ENCODE peak calls at places on chromosomes 7 and 10, in six cellular contexts. K is mesendoderm; P is cardiac muscle cell; M is tibial nerve; F is colonic mucosa; Y is CD8-positive, alpha-beta T cell. O is an unnamed sample.

GRCh38 chr10:3290550-3290949 is 118.0 kb upstream of the PITRM1 start:
- DNase-seq in K (no peak), P (no peak), M (no peak), F (no peak), Y (no peak), O (no peak)

GRCh38 chr7:44212581-44213184 is 11.9 kb downstream of the YKT6 start:
- DNase-seq in K (no peak), P (no peak), M (no peak), F (no peak), Y (no peak), O (no peak)

GRCh38 chr7:129210256-129210988 is 14.4 kb upstream of the AHCYL2 start:
- DNase-seq in K (peak), P (peak), M (peak), F (peak), Y (peak), O (peak)

GRCh38 chr7:50728184-50728583 is 54.5 kb downstream of the GRB10 start:
- DNase-seq in K (no peak), P (no peak), M (no peak), F (no peak), Y (no peak), O (no peak)

GRCh38 chr7:94375167-94375566 is 19.5 kb upstream of the COL1A2 start:
- DNase-seq in K (peak), P (peak), M (peak), F (no peak), Y (no peak), O (no peak)

GRCh38 chr7:112192236-112193154 is 13.7 kb downstream of the DOCK4 start:
- DNase-seq in K (peak), P (no peak), M (no peak), F (no peak), Y (no peak), O (no peak)

GRCh38 chr10:31554556-31554955 is 235.5 kb downstream of the ZEB1 start:
- DNase-seq in K (no peak), P (no peak), M (no peak), F (no peak), Y (no peak), O (no peak)

GRCh38 chr10:62175256-62175655 is 93.4 kb downstream of the RTKN2 start:
- DNase-seq in K (no peak), P (no peak), M (no peak), F (no peak), Y (no peak), O (no peak)

GRCh38 chr10:116055252-116055918 is 217.6 kb downstream of the GFRA1 start:
- DNase-seq in K (no peak), P (no peak), M (no peak), F (no peak), Y (no peak), O (no peak)

GRCh38 chr7:6252748-6253147 is 19.7 kb downstream of the CYTH3 start:
- DNase-seq in K (no peak), P (no peak), M (no peak), F (no peak), Y (no peak), O (no peak)

GRCh38 chr7:100613447-100614185 is 1.3 kb downstream of the MOSPD3 start:
- DNase-seq in K (no peak), P (no peak), M (no peak), F (no peak), Y (no peak), O (no peak)

GRCh38 chr7:36473454-36474282 is 84.0 kb downstream of the ANLN start:
- DNase-seq in K (peak), P (peak), M (no peak), F (peak), Y (no peak), O (peak)

GRCh38 chr7:63104666-63105065 is 894.0 kb upstream of the ZNF722 start:
- DNase-seq in K (no peak), P (no peak), M (no peak), F (no peak), Y (no peak), O (no peak)

GRCh38 chr10:49633327-49634045 is 19.6 kb downstream of the CHAT start:
- DNase-seq in K (no peak), P (no peak), M (no peak), F (no peak), Y (no peak), O (no peak)

GRCh38 chr7:52634996-52635395 is 400.4 kb upstream of the POM121L12 start:
- DNase-seq in K (peak), P (peak), M (no peak), F (no peak), Y (no peak), O (no peak)

GRCh38 chr10:2335626-2336025 is 598.3 kb upstream of the ADARB2 start:
- DNase-seq in K (no peak), P (no peak), M (no peak), F (no peak), Y (no peak), O (no peak)

GRCh38 chr10:75875740-75876139 is 444.3 kb downstream of the LRMDA start:
- DNase-seq in K (no peak), P (no peak), M (no peak), F (no peak), Y (no peak), O (no peak)

GRCh38 chr7:43142703-43143102 is 30.3 kb downstream of the HECW1 start:
- DNase-seq in K (no peak), P (no peak), M (no peak), F (no peak), Y (no peak), O (no peak)

GRCh38 chr7:158245724-158246041 is 341.9 kb downstream of the PTPRN2 start:
- DNase-seq in K (no peak), P (no peak), M (no peak), F (no peak), Y (no peak), O (no peak)

GRCh38 chr7:30238721-30239441 is 45.5 kb upstream of the ZNRF2 start:
- DNase-seq in K (no peak), P (peak), M (peak), F (peak), Y (no peak), O (no peak)

GRCh38 chr7:101624246-101625000 is 4.7 kb downstream of the MYL10 start:
- DNase-seq in K (peak), P (peak), M (no peak), F (no peak), Y (no peak), O (no peak)

GRCh38 chr10:101050206-101051069 is 11.4 kb upstream of the KAZALD1 start:
- DNase-seq in K (peak), P (peak), M (no peak), F (peak), Y (peak), O (peak)

GRCh38 chr7:92794846-92795245 is 41.5 kb downstream of the CDK6 start:
- DNase-seq in K (no peak), P (no peak), M (no peak), F (no peak), Y (no peak), O (no peak)

GRCh38 chr7:111006691-111007090 is 84.2 kb upstream of the LRRN3 start:
- DNase-seq in K (no peak), P (no peak), M (no peak), F (no peak), Y (no peak), O (no peak)

GRCh38 chr10:96512524-96512991 is 1.2 kb downstream of the TLL2 start:
- DNase-seq in K (peak), P (peak), M (no peak), F (peak), Y (no peak), O (peak)

GRCh38 chr7:112462236-112462635 is 12.0 kb downstream of the IFRD1 start:
- DNase-seq in K (no peak), P (no peak), M (no peak), F (peak), Y (no peak), O (no peak)

GRCh38 chr7:84274029-84274638 is 79.5 kb upstream of the SEMA3A start:
- DNase-seq in K (peak), P (peak), M (no peak), F (no peak), Y (no peak), O (no peak)

GRCh38 chr7:84277628-84278224 is 83.1 kb upstream of the SEMA3A start:
- DNase-seq in K (peak), P (no peak), M (no peak), F (no peak), Y (no peak), O (no peak)
- H3K27ac ChIP-seq in K (peak), P (no peak), M (no peak), F (no peak), Y (no peak), O (no peak)

DNA sequence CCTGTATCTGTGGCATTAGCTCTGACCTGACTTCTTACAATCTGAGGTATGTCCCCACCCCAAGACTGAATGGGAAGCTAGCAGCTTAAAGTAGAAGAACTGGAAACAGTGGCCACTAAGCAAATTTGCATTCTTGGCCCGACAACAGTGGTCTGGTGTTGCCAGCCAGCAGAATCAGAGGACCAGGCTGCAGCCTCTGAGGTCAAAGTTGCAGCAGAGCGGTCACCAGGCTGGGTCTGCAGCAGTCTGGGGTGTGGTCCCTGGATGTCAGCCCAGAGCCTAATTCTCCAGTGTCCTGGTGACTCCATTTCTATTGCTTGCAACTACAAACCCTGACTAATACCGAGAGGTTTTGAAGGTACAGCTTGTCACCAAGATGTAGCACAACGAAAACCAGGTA is 26.2 kb downstream of the FAM107B start:
- DNase-seq in K (peak), P (no peak), M (no peak), F (peak), Y (no peak), O (no peak)
- H3K27ac ChIP-seq in K (no peak), P (peak), M (peak), F (no peak), Y (no peak), O (no peak)

GRCh38 chr10:77249901-77250459 is 387.6 kb downstream of the KCNMA1 start:
- DNase-seq in K (no peak), P (no peak), M (no peak), F (no peak), Y (no peak), O (no peak)

GRCh38 chr10:77245953-77246352 is 391.7 kb downstream of the KCNMA1 start:
- DNase-seq in K (no peak), P (no peak), M (no peak), F (no peak), Y (no peak), O (no peak)

GRCh38 chr10:77247076-77247561 is 390.5 kb downstream of the KCNMA1 start:
- DNase-seq in K (peak), P (no peak), M (no peak), F (peak), Y (no peak), O (no peak)

GRCh38 chr10:77251297-77252013 is 386.2 kb downstream of the KCNMA1 start:
- DNase-seq in K (peak), P (peak), M (no peak), F (no peak), Y (peak), O (peak)

GRCh38 chr10:77248104-77248503 is 389.5 kb downstream of the KCNMA1 start:
- DNase-seq in K (peak), P (peak), M (no peak), F (no peak), Y (no peak), O (no peak)
- H3K27ac ChIP-seq in K (no peak), P (no peak), M (no peak), F (no peak), Y (no peak), O (no peak)

GRCh38 chr7:99210265-99210970 is 2.5 kb upstream of the KPNA7 start:
- DNase-seq in K (no peak), P (no peak), M (no peak), F (no peak), Y (no peak), O (no peak)
- H3K27ac ChIP-seq in K (no peak), P (no peak), M (no peak), F (peak), Y (no peak), O (no peak)

GRCh38 chr10:129870926-129871660 is 93.0 kb downstream of the EBF3 start:
- DNase-seq in K (peak), P (no peak), M (no peak), F (no peak), Y (no peak), O (no peak)

GRCh38 chr10:129872001-129872400 is 92.1 kb downstream of the EBF3 start:
- DNase-seq in K (peak), P (no peak), M (no peak), F (no peak), Y (no peak), O (no peak)

GRCh38 chr10:129868470-129869035 is 95.5 kb downstream of the EBF3 start:
- DNase-seq in K (no peak), P (no peak), M (no peak), F (no peak), Y (no peak), O (no peak)

GRCh38 chr10:129867780-129868179 is 96.3 kb downstream of the EBF3 start:
- DNase-seq in K (no peak), P (no peak), M (no peak), F (no peak), Y (no peak), O (no peak)

DNA sequence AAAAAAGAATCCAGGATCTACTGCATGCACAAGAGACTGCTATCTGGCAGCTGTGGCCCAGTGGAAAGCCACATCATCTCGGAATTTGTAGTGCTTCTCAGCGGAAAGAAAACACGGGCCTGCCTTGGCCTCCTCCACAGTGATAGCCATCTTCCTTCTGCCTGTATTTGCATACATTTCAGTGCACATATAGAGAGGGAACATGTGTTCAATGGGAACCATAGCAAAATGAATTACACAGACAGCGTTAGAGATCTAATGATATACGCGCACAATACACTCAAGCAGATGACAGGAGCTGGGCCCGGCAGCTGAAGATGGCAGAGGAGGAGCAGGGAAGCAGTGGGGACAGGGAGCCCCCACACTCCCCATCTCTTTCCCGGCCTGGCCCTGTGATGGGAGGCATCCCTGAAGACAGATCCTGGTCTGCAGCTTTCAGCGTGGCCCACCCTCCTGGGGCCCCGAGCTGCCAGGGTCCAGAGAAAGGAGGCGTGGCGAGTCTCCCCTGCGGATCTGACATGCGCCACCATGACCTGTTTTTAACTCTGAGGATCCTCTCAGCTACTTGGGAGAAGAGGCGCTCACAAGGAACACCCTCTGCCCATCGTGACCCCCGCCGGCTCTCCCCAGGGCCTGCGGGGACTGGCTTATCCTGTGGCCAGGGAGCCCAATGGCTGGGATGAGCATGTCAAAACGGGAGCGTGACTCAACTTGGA is 93.9 kb downstream of the EBF3 start:
- DNase-seq in K (no peak), P (no peak), M (no peak), F (no peak), Y (no peak), O (no peak)
- H3K27ac ChIP-seq in K (no peak), P (no peak), M (no peak), F (no peak), Y (no peak), O (no peak)

GRCh38 chr10:48363617-48364355 is 57.3 kb downstream of the MAPK8 start:
- DNase-seq in K (peak), P (peak), M (no peak), F (peak), Y (no peak), O (no peak)
- H3K27ac ChIP-seq in K (no peak), P (no peak), M (no peak), F (no peak), Y (no peak), O (no peak)

GRCh38 chr10:122128357-122128756 is 139.4 kb downstream of the TACC2 start:
- DNase-seq in K (no peak), P (no peak), M (peak), F (no peak), Y (no peak), O (no peak)
- H3K27ac ChIP-seq in K (no peak), P (peak), M (peak), F (peak), Y (no peak), O (no peak)

DNA sequence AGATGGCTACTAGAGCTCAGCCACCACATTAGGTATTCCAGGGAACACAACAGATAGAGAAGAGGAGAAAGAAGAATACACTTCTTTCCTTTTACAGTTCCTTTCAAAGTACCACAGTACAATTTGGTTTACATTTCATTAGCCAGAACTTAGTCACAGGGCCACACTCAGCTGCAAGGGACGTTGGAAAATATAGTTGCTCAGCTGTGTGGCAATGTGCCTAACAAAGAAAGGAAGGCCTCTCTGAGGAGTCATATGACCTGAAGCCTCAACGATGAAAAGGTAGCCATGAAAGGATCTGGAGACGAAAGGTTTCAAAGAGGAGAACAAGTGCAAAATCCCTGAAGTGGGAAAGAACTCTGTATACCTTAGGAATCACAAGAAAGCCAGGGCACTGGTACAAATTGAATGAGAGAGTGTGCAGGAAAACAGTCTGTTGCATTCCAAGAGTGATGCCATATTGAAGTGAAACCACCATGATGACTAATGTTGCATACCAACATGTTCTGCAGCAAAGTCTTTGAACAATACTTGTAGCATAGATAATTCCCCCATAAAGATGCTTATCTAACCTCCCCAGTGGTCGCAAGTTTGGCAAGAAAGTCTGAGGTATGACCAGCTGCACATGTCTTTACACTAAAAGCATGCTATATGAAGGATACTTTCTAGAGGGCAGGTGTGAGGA is 278.9 kb downstream of the HPSE2 start:
- DNase-seq in K (no peak), P (no peak), M (no peak), F (no peak), Y (no peak), O (no peak)
- H3K27ac ChIP-seq in K (no peak), P (no peak), M (no peak), F (peak), Y (no peak), O (no peak)